ENCODE peak calls at places on chromosomes 11 and 22, in ten cellular contexts. Z is hepatocyte, S is WERI-Rb-1, R is GM12865, G is HepG2, H is body of pancreas, J is coronary artery, Y is endodermal cell, P is ovary, L is choroid plexus epithelial cell. W is an unnamed sample.

GRCh38 chr22:43389227-43389836 is 22.5 kb upstream of the MPPED1 start:
- DNase-seq in Z (peak; percentile 5), L (no peak), G (peak; percentile 51), J (no peak), S (peak; percentile 86), H (no peak), P (no peak), R (no peak), Y (peak; percentile 41), W (no peak)

GRCh38 chr11:17991799-17992433 is 20.9 kb downstream of the SERGEF start:
- DNase-seq in L (peak; percentile 84), P (peak; percentile 17), R (peak; percentile 71), H (peak; percentile 44), Y (peak; percentile 67), G (peak; percentile 41), J (no peak), Z (peak; percentile 72), S (peak; percentile 60), W (peak; percentile 29)

GRCh38 chr11:106551744-106552671 is 466.3 kb downstream of the GUCY1A2 start:
- DNase-seq in S (no peak), J (no peak), Z (no peak), R (no peak), P (no peak), H (no peak), L (no peak), Y (no peak), G (no peak), W (no peak)

GRCh38 chr11:61362542-61362875 is 335 bp downstream of the TMEM138 start:
- DNase-seq in H (peak; percentile 39), P (no peak), G (peak; percentile 35), L (peak; percentile 77), Z (peak; percentile 39), Y (no peak), S (peak; percentile 25), R (peak; percentile 56), J (peak; percentile 75), W (no peak)

GRCh38 chr11:126194121-126194543 is 17.3 kb downstream of the RPUSD4 start:
- DNase-seq in G (peak; percentile 44), Y (peak; percentile 70), Z (peak; percentile 67), J (no peak), S (peak; percentile 27), R (peak; percentile 35), H (peak; percentile 42), L (peak; percentile 74), P (peak; percentile 65), W (peak; percentile 50)

GRCh38 chr11:109338131-109338530 is 83.9 kb upstream of the C11orf87 start:
- DNase-seq in Y (no peak), Z (no peak), L (peak; percentile 41), P (no peak), H (no peak), J (no peak), S (no peak), R (no peak), G (no peak), W (no peak)

GRCh38 chr11:100942016-100942415 is 187.6 kb downstream of the PGR start:
- DNase-seq in R (no peak), H (no peak), Z (no peak), L (peak; percentile 48), Y (no peak), P (no peak), G (no peak), J (no peak), S (no peak), W (no peak)

GRCh38 chr11:57645716-57646085 is 4.0 kb downstream of the YPEL4 start:
- DNase-seq in L (no peak), S (no peak), Y (peak; percentile 55), Z (no peak), P (peak; percentile 54), J (no peak), R (no peak), H (no peak), G (no peak), W (no peak)

GRCh38 chr11:32821917-32822560 is 7.7 kb upstream of the PRRG4 start:
- DNase-seq in S (no peak), G (no peak), P (no peak), L (no peak), H (no peak), Y (no peak), J (no peak), R (peak; percentile 15), Z (no peak), W (no peak)

GRCh38 chr11:120205596-120206161 is 5.2 kb upstream of the OAF start:
- DNase-seq in H (no peak), P (no peak), S (no peak), L (peak; percentile 74), Z (no peak), Y (no peak), G (no peak), R (no peak), J (no peak), W (no peak)

GRCh38 chr11:96748639-96749370 is 359.0 kb downstream of the JRKL start:
- DNase-seq in L (peak; percentile 48), P (no peak), Y (no peak), Z (no peak), S (no peak), J (no peak), G (no peak), R (no peak), H (no peak), W (no peak)

GRCh38 chr11:8006349-8006977 is 19.3 kb downstream of the EIF3F start:
- DNase-seq in P (peak; percentile 41), J (no peak), S (peak; percentile 75), Z (peak; percentile 83), R (peak; percentile 55), H (peak; percentile 74), G (peak; percentile 63), L (peak; percentile 84), Y (peak; percentile 91), W (peak; percentile 53)

GRCh38 chr11:76771446-76772099 is 11.6 kb upstream of the TSKU start:
- DNase-seq in S (no peak), P (peak; percentile 27), G (no peak), R (no peak), H (no peak), Z (no peak), Y (no peak), L (no peak), J (no peak), W (no peak)

GRCh38 chr11:65912840-65913239 is 6.0 kb downstream of the C11orf68 start:
- DNase-seq in S (no peak), H (no peak), Z (no peak), L (peak; percentile 50), J (no peak), Y (peak; percentile 34), P (no peak), G (no peak), R (peak; percentile 59), W (no peak)

GRCh38 chr11:65915821-65916251 is 3.0 kb downstream of the C11orf68 start:
- DNase-seq in S (no peak), G (peak; percentile 74), P (peak; percentile 85), R (no peak), Z (peak; percentile 89), J (peak; percentile 96), Y (peak; percentile 80), H (peak; percentile 75), L (peak; percentile 97), W (no peak)

GRCh38 chr11:65907878-65908277 is 7.7 kb upstream of the FOSL1 start:
- DNase-seq in G (no peak), Y (no peak), R (no peak), P (no peak), Z (no peak), L (no peak), H (no peak), S (no peak), J (no peak), W (no peak)

GRCh38 chr11:65915101-65915820 is 3.6 kb downstream of the C11orf68 start:
- DNase-seq in J (no peak), R (no peak), L (no peak), Z (no peak), Y (peak; percentile 49), S (peak; percentile 36), P (no peak), G (no peak), H (no peak), W (no peak)

GRCh38 chr11:65911682-65912568 is 6.9 kb downstream of the C11orf68 start:
- DNase-seq in P (peak; percentile 72), J (no peak), S (peak; percentile 78), G (no peak), R (no peak), Z (peak; percentile 68), H (no peak), Y (peak; percentile 88), L (peak; percentile 50), W (peak; percentile 65)
- TF ChIP-seq CTCF in P (no peak), J (no peak), S (peak; percentile 82), G (peak; percentile 53), R (no peak), Z (peak; percentile 28), H (peak; percentile 19), Y (peak; percentile 68), L (peak; percentile 16), W (peak; percentile 17)

DNA sequence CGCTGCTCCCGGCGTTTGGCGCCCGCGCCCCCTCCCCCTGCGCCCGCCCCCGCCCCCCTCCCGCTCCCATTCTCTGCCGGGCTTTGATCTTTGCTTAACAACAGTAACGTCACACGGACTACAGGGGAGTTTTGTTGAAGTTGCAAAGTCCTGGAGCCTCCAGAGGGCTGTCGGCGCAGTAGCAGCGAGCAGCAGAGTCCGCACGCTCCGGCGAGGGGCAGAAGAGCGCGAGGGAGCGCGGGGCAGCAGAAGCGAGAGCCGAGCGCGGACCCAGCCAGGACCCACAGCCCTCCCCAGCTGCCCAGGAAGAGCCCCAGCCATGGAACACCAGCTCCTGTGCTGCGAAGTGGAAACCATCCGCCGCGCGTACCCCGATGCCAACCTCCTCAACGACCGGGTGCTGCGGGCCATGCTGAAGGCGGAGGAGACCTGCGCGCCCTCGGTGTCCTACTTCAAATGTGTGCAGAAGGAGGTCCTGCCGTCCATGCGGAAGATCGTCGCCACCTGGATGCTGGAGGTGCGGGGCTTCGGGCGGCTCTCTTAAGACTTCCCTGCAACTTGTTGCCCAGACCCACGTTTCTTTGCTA is at the start of gene CCND1:
- DNase-seq in Y (peak; percentile 97), Z (peak; percentile 92), H (peak; percentile 74), P (no peak), L (peak; percentile 96), G (peak; percentile 95), R (peak; percentile 54), S (peak; percentile 53), J (peak; percentile 84), W (no peak)
- TF ChIP-seq CTCF in Y (peak; percentile 47), Z (peak; percentile 28), H (no peak), P (no peak), L (peak; percentile 53), G (peak; percentile 48), R (no peak), S (peak; percentile 18), J (no peak), W (no peak)

GRCh38 chr11:129319201-129319600 is 56.4 kb upstream of the BARX2 start:
- DNase-seq in S (no peak), P (no peak), G (no peak), L (no peak), J (no peak), R (no peak), H (no peak), Y (no peak), Z (no peak), W (no peak)
- TF ChIP-seq CTCF in S (no peak), P (no peak), G (no peak), L (no peak), J (no peak), R (no peak), H (no peak), Y (no peak), Z (no peak), W (no peak)

DNA sequence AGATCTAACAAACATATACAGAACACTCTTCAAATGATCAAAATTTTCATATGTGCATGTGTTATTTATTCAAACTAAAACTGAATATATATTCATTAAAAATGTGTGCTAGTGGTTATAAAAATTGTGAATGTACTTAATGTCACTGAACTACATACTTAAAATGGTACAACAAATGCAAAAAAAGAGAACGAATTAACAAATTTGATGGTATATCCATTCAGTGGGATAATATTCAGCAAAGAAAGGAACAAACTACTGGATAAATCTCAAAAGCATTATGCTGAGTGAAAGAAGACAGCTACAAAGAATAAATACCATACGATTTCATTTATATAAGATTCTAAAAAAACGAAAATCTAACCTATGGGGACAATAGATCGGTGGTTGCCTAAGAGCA is 64.1 kb downstream of the NARS2 start:
- DNase-seq in H (no peak), J (no peak), G (no peak), Z (no peak), L (no peak), R (no peak), Y (no peak), P (no peak), S (no peak), W (no peak)
- TF ChIP-seq CTCF in H (no peak), J (no peak), G (no peak), Z (no peak), L (no peak), R (no peak), Y (no peak), P (no peak), S (no peak), W (no peak)